ENCODE peak calls at places on chromosome 6, in six cellular contexts. J is pancreas, G is left ventricle myocardium inferior, X is glutamatergic neuron, K is psoas muscle, T is neural crest cell. R is an unnamed sample.

GRCh38 chr6:33651947-33652346 is 30.8 kb downstream of the ITPR3 start:
- DNase-seq in J (no peak), G (no peak), X (no peak), K (no peak), T (no peak), R (no peak)

GRCh38 chr6:142088858-142089216 is 43.9 kb upstream of the GJE1 start:
- DNase-seq in J (peak), G (no peak), X (no peak), K (no peak), T (no peak), R (peak)

GRCh38 chr6:41519305-41519747 is 26.9 kb upstream of the FOXP4 start:
- DNase-seq in J (no peak), G (no peak), X (no peak), K (no peak), T (no peak), R (no peak)

GRCh38 chr6:135060076-135060475 is 5.5 kb upstream of the HBS1L start:
- DNase-seq in J (no peak), G (no peak), X (no peak), K (no peak), T (no peak), R (no peak)

GRCh38 chr6:77638129-77638830 is 14.6 kb upstream of the MEI4 start:
- DNase-seq in J (no peak), G (no peak), X (no peak), K (no peak), T (no peak), R (no peak)

GRCh38 chr6:16681260-16681873 is 79.9 kb downstream of the ATXN1 start:
- DNase-seq in J (no peak), G (peak), X (no peak), K (peak), T (no peak), R (no peak)

GRCh38 chr6:41021832-41022231 is 17.2 kb downstream of the UNC5CL start:
- DNase-seq in J (no peak), G (peak), X (no peak), K (no peak), T (no peak), R (no peak)

GRCh38 chr6:163189609-163190008 is 224.9 kb upstream of the QKI start:
- DNase-seq in J (no peak), G (no peak), X (no peak), K (no peak), T (no peak), R (no peak)

GRCh38 chr6:51487937-51488336 is 599.5 kb downstream of the PKHD1 start:
- DNase-seq in J (no peak), G (no peak), X (no peak), K (no peak), T (no peak), R (no peak)

GRCh38 chr6:166757226-166758135 is 130.4 kb upstream of the RPS6KA2 start:
- DNase-seq in J (no peak), G (no peak), X (no peak), K (no peak), T (no peak), R (no peak)

GRCh38 chr6:170286246-170286933 is 4.5 kb downstream of the DLL1 start:
- DNase-seq in J (no peak), G (peak), X (no peak), K (no peak), T (peak), R (no peak)

GRCh38 chr6:14382381-14383236 is 265.0 kb downstream of the CD83 start:
- DNase-seq in J (no peak), G (no peak), X (no peak), K (no peak), T (no peak), R (no peak)

GRCh38 chr6:3879194-3879952 is 30.2 kb downstream of the FAM50B start:
- DNase-seq in J (no peak), G (no peak), X (no peak), K (no peak), T (no peak), R (no peak)
- TF ChIP-seq CTCF in J (no peak), G (no peak), X (no peak), K (no peak), T (no peak), R (no peak)

GRCh38 chr6:46490425-46491200 is 636 bp downstream of the RCAN2 start:
- DNase-seq in J (peak), G (peak), X (peak), K (peak), T (peak), R (peak)
- TF ChIP-seq CTCF in J (no peak), G (peak), X (peak), K (peak), T (peak), R (no peak)

GRCh38 chr6:18155864-18156396 is 708 bp downstream of the KDM1B start:
- DNase-seq in J (peak), G (peak), X (peak), K (peak), T (peak), R (peak)
- TF ChIP-seq CTCF in J (no peak), G (peak), X (no peak), K (peak), T (peak), R (peak)

GRCh38 chr6:86192123-86192522 is 549.4 kb upstream of the SYNCRIP start:
- DNase-seq in J (no peak), G (no peak), X (no peak), K (no peak), T (no peak), R (peak)
- TF ChIP-seq CTCF in J (peak), G (no peak), X (peak), K (no peak), T (peak), R (peak)

GRCh38 chr6:145214570-145214969 is 520.8 kb downstream of the EPM2A start:
- DNase-seq in J (no peak), G (no peak), X (no peak), K (no peak), T (no peak), R (no peak)
- TF ChIP-seq CTCF in J (peak), G (peak), X (peak), K (peak), T (peak), R (peak)

GRCh38 chr6:44485601-44486000 is 98.1 kb downstream of the CDC5L start:
- DNase-seq in J (no peak), G (no peak), X (no peak), K (no peak), T (no peak), R (no peak)
- TF ChIP-seq CTCF in J (no peak), G (no peak), X (no peak), K (no peak), T (no peak), R (no peak)

GRCh38 chr6:10413850-10414765 is 766 bp downstream of the TFAP2A start:
- DNase-seq in J (no peak), G (no peak), X (peak), K (no peak), T (no peak), R (no peak)

GRCh38 chr6:10412948-10413849 is 1.7 kb downstream of the TFAP2A start:
- DNase-seq in J (peak), G (no peak), X (peak), K (no peak), T (no peak), R (no peak)

GRCh38 chr6:10416516-10416862 is 1.6 kb upstream of the TFAP2A start:
- DNase-seq in J (no peak), G (no peak), X (no peak), K (no peak), T (no peak), R (no peak)

GRCh38 chr6:10415593-10416480 is 963 bp upstream of the TFAP2A start:
- DNase-seq in J (no peak), G (no peak), X (no peak), K (no peak), T (no peak), R (no peak)

GRCh38 chr6:10414766-10415592 is at the start of gene TFAP2A:
- DNase-seq in J (no peak), G (no peak), X (no peak), K (no peak), T (no peak), R (no peak)
- TF ChIP-seq CTCF in J (no peak), G (no peak), X (no peak), K (no peak), T (peak), R (no peak)

GRCh38 chr6:168715643-168716481 is 274.9 kb downstream of the SMOC2 start:
- DNase-seq in J (no peak), G (no peak), X (no peak), K (no peak), T (no peak), R (no peak)
- TF ChIP-seq CTCF in J (no peak), G (no peak), X (no peak), K (no peak), T (no peak), R (no peak)

R was measured in GM20000.